ENCODE peak calls at places on chromosomes 1 and 21, in ten cellular contexts. Z is activated T-helper 9 cell treated with anti-CD3 and anti-CD28 coated beads, Interleukin-2, amount 50 U/mL, for 16 hours; J is naive thymus-derived CD8-positive, alpha-beta T cell; L is bronchial epithelial cell; A is keratinocyte; D is iPS-NIHi11; Q is astrocyte of the spinal cord; B is GM23248; R is fibroblast of lung; U is NCI-H446 treated with DMSO at 0.1 percent for 48 hours. G is an unnamed sample.

GRCh38 chr1:166136699-166137401 is 30.0 kb downstream of the FAM78B start:
- DNase-seq in D (no peak), U (no peak), R (no peak), B (no peak), A (no peak), L (no peak), Z (no peak), J (no peak), Q (no peak), G (no peak)

GRCh38 chr21:34498623-34499022 is 13.4 kb downstream of the KCNE1 start:
- DNase-seq in Q (no peak), U (no peak), R (peak; percentile 62), Z (no peak), D (no peak), A (no peak), J (no peak), L (no peak), B (no peak), G (no peak)

GRCh38 chr21:29390778-29391177 is 92.1 kb downstream of the BACH1 start:
- DNase-seq in J (no peak), L (no peak), Z (no peak), Q (no peak), D (no peak), R (no peak), B (no peak), U (no peak), A (no peak), G (no peak)

GRCh38 chr1:108082741-108083562 is 117.2 kb downstream of the SLC25A24 start:
- DNase-seq in B (no peak), A (no peak), J (no peak), Q (no peak), L (peak; percentile 31), R (no peak), U (no peak), Z (no peak), D (peak; percentile 17), G (no peak)

GRCh38 chr1:97743129-97743528 is 177.7 kb downstream of the DPYD start:
- DNase-seq in Q (no peak), A (no peak), J (no peak), Z (no peak), U (no peak), R (no peak), L (peak; percentile 40), D (peak; percentile 13), B (no peak), G (no peak)

GRCh38 chr1:243818978-243819377 is 31.1 kb downstream of the AKT3 start:
- DNase-seq in L (no peak), B (no peak), U (no peak), R (no peak), J (no peak), A (no peak), D (no peak), Q (no peak), Z (no peak), G (no peak)

GRCh38 chr1:94543003-94543402 is 1.4 kb upstream of the F3 start:
- DNase-seq in J (no peak), Z (no peak), B (peak; percentile 74), L (peak; percentile 62), A (no peak), Q (peak; percentile 49), D (no peak), R (peak; percentile 61), U (no peak), G (no peak)

GRCh38 chr21:42159560-42160110 is 59.3 kb upstream of the ABCG1 start:
- DNase-seq in J (no peak), Q (no peak), U (no peak), A (no peak), R (no peak), Z (no peak), L (no peak), D (no peak), B (no peak), G (no peak)

GRCh38 chr1:82534996-82535395 is 734.3 kb downstream of the ADGRL2 start:
- DNase-seq in B (no peak), Q (peak; percentile 18), R (no peak), U (no peak), L (no peak), J (no peak), Z (no peak), A (no peak), D (peak; percentile 9), G (no peak)

GRCh38 chr1:216830402-216830801 is 107.2 kb upstream of the ESRRG start:
- DNase-seq in Q (no peak), J (no peak), R (no peak), Z (no peak), U (no peak), A (no peak), L (no peak), D (no peak), B (no peak), G (no peak)

GRCh38 chr1:8430476-8430875 is 112.6 kb downstream of the SLC45A1 start:
- DNase-seq in J (no peak), U (no peak), Q (no peak), A (no peak), D (no peak), B (no peak), Z (no peak), L (no peak), R (no peak), G (no peak)

GRCh38 chr1:19033926-19034680 is 77.6 kb upstream of the IFFO2 start:
- DNase-seq in B (peak; percentile 79), D (no peak), A (peak; percentile 90), R (no peak), L (peak; percentile 97), Z (no peak), J (no peak), Q (peak; percentile 41), U (no peak), G (no peak)

GRCh38 chr1:161956097-161956496 is 67.6 kb downstream of the OLFML2B start:
- DNase-seq in A (no peak), U (no peak), Z (no peak), D (no peak), R (peak; percentile 54), J (no peak), B (peak; percentile 91), Q (peak; percentile 34), L (no peak), G (no peak)

GRCh38 chr1:68213843-68214242 is 18.5 kb downstream of the WLS start:
- DNase-seq in Z (no peak), L (peak; percentile 74), U (peak; percentile 85), Q (peak; percentile 76), B (peak; percentile 60), D (no peak), J (no peak), A (no peak), R (peak; percentile 76), G (no peak)

GRCh38 chr1:161200992-161201827 is 957 bp upstream of the NDUFS2 start:
- DNase-seq in D (no peak), J (no peak), R (peak; percentile 89), U (no peak), Z (no peak), Q (peak; percentile 24), L (no peak), B (peak; percentile 86), A (no peak), G (no peak)

GRCh38 chr1:210489491-210489890 is 160.8 kb downstream of the HHAT start:
- DNase-seq in L (no peak), J (no peak), R (no peak), Z (no peak), D (no peak), U (no peak), Q (peak; percentile 34), B (no peak), A (no peak), G (no peak)

G was measured in activated T-cell treated with anti-CD3 and anti-CD28 coated beads, Interleukin-2, amount 50 U/mL, for 4 hours.